ENCODE peak calls at places on chromosomes 5 and 9, in nine cellular contexts. One of them, this sample, is unnamed. For H3K4me1, the result is how much of the 10 kb centered on the place peaks cover.

GRCh38 chr9:114417511-114417910 is 29.7 kb upstream of the AKNA start:
- DNase-seq in fibroblast of lung: peak
- DNase-seq in breast epithelium: no peak
- DNase-seq in IMR-90: peak
- DNase-seq in GM23248: peak
- DNase-seq in ovary: no peak
- DNase-seq in adrenal gland: no peak
- DNase-seq in CD4-positive, CD25-positive, alpha-beta regulatory T cell: no peak
- DNase-seq in endothelial cell of umbilical vein: no peak
- DNase-seq in this sample: no peak

GRCh38 chr9:34996905-34997279 is 7.3 kb downstream of the DNAJB5 start:
- DNase-seq in fibroblast of lung: no peak
- DNase-seq in breast epithelium: no peak
- DNase-seq in IMR-90: no peak
- DNase-seq in GM23248: no peak
- DNase-seq in ovary: no peak
- DNase-seq in adrenal gland: no peak
- DNase-seq in CD4-positive, CD25-positive, alpha-beta regulatory T cell: no peak
- DNase-seq in endothelial cell of umbilical vein: no peak
- DNase-seq in this sample: no peak

GRCh38 chr5:175107865-175108264 is 336.1 kb downstream of the DRD1 start:
- DNase-seq in fibroblast of lung: no peak
- DNase-seq in breast epithelium: no peak
- DNase-seq in IMR-90: no peak
- DNase-seq in GM23248: no peak
- DNase-seq in ovary: no peak
- DNase-seq in adrenal gland: no peak
- DNase-seq in CD4-positive, CD25-positive, alpha-beta regulatory T cell: no peak
- DNase-seq in endothelial cell of umbilical vein: no peak
- DNase-seq in this sample: no peak

GRCh38 chr5:143016777-143017374 is 246.7 kb downstream of the ARHGAP26 start:
- DNase-seq in fibroblast of lung: peak
- DNase-seq in breast epithelium: no peak
- DNase-seq in IMR-90: peak
- DNase-seq in GM23248: peak
- DNase-seq in ovary: no peak
- DNase-seq in adrenal gland: peak
- DNase-seq in CD4-positive, CD25-positive, alpha-beta regulatory T cell: no peak
- DNase-seq in endothelial cell of umbilical vein: peak
- DNase-seq in this sample: peak

GRCh38 chr5:88452820-88453219 is 184.2 kb upstream of the TMEM161B start:
- DNase-seq in fibroblast of lung: peak
- DNase-seq in breast epithelium: no peak
- DNase-seq in IMR-90: peak
- DNase-seq in GM23248: peak
- DNase-seq in ovary: no peak
- DNase-seq in adrenal gland: no peak
- DNase-seq in CD4-positive, CD25-positive, alpha-beta regulatory T cell: no peak
- DNase-seq in endothelial cell of umbilical vein: no peak
- DNase-seq in this sample: no peak

GRCh38 chr9:125091121-125091520 is 52.2 kb downstream of the SCAI start:
- DNase-seq in fibroblast of lung: no peak
- DNase-seq in breast epithelium: no peak
- DNase-seq in IMR-90: no peak
- DNase-seq in GM23248: no peak
- DNase-seq in ovary: no peak
- DNase-seq in adrenal gland: no peak
- DNase-seq in CD4-positive, CD25-positive, alpha-beta regulatory T cell: no peak
- DNase-seq in endothelial cell of umbilical vein: no peak
- DNase-seq in this sample: no peak

GRCh38 chr9:89405832-89406231 is 87.5 kb downstream of the SECISBP2 start:
- DNase-seq in fibroblast of lung: no peak
- DNase-seq in breast epithelium: no peak
- DNase-seq in IMR-90: no peak
- DNase-seq in GM23248: no peak
- DNase-seq in ovary: no peak
- DNase-seq in adrenal gland: no peak
- DNase-seq in CD4-positive, CD25-positive, alpha-beta regulatory T cell: no peak
- DNase-seq in endothelial cell of umbilical vein: peak
- DNase-seq in this sample: no peak

GRCh38 chr9:87812375-87813118 is 70.1 kb upstream of the SPATA31E1 start:
- DNase-seq in fibroblast of lung: peak
- DNase-seq in breast epithelium: no peak
- DNase-seq in IMR-90: peak
- DNase-seq in GM23248: peak
- DNase-seq in ovary: no peak
- DNase-seq in adrenal gland: no peak
- DNase-seq in CD4-positive, CD25-positive, alpha-beta regulatory T cell: no peak
- DNase-seq in endothelial cell of umbilical vein: peak
- DNase-seq in this sample: peak

GRCh38 chr9:133978226-133979123 is 13.6 kb downstream of the VAV2 start:
- DNase-seq in fibroblast of lung: no peak
- DNase-seq in breast epithelium: no peak
- DNase-seq in IMR-90: no peak
- DNase-seq in GM23248: no peak
- DNase-seq in ovary: no peak
- DNase-seq in adrenal gland: no peak
- DNase-seq in CD4-positive, CD25-positive, alpha-beta regulatory T cell: no peak
- DNase-seq in endothelial cell of umbilical vein: no peak
- DNase-seq in this sample: no peak

GRCh38 chr9:132163457-132163875 is 1.6 kb downstream of the NTNG2 start:
- DNase-seq in fibroblast of lung: peak
- DNase-seq in breast epithelium: no peak
- DNase-seq in IMR-90: peak
- DNase-seq in GM23248: peak
- DNase-seq in ovary: no peak
- DNase-seq in adrenal gland: no peak
- DNase-seq in CD4-positive, CD25-positive, alpha-beta regulatory T cell: no peak
- DNase-seq in endothelial cell of umbilical vein: peak
- DNase-seq in this sample: no peak

GRCh38 chr9:114930063-114930812 is at the start of gene TNFSF8:
- DNase-seq in fibroblast of lung: no peak
- DNase-seq in breast epithelium: no peak
- DNase-seq in IMR-90: no peak
- DNase-seq in GM23248: no peak
- DNase-seq in ovary: no peak
- DNase-seq in adrenal gland: no peak
- DNase-seq in CD4-positive, CD25-positive, alpha-beta regulatory T cell: peak
- DNase-seq in endothelial cell of umbilical vein: no peak
- DNase-seq in this sample: no peak

GRCh38 chr5:117732264-117732663 is 1157.6 kb upstream of the SEMA6A start:
- DNase-seq in fibroblast of lung: no peak
- DNase-seq in breast epithelium: no peak
- DNase-seq in IMR-90: no peak
- DNase-seq in GM23248: no peak
- DNase-seq in ovary: no peak
- DNase-seq in adrenal gland: no peak
- DNase-seq in CD4-positive, CD25-positive, alpha-beta regulatory T cell: no peak
- DNase-seq in endothelial cell of umbilical vein: no peak
- DNase-seq in this sample: no peak

GRCh38 chr5:150317048-150318003 is 14.6 kb upstream of the ARSI start:
- DNase-seq in fibroblast of lung: peak
- DNase-seq in breast epithelium: no peak
- DNase-seq in IMR-90: peak
- DNase-seq in GM23248: peak
- DNase-seq in ovary: peak
- DNase-seq in adrenal gland: peak
- DNase-seq in CD4-positive, CD25-positive, alpha-beta regulatory T cell: no peak
- DNase-seq in endothelial cell of umbilical vein: peak
- DNase-seq in this sample: peak

GRCh38 chr9:75152416-75152815 is 64.1 kb downstream of the OSTF1 start:
- DNase-seq in fibroblast of lung: no peak
- DNase-seq in breast epithelium: no peak
- DNase-seq in IMR-90: peak
- DNase-seq in GM23248: no peak
- DNase-seq in ovary: no peak
- DNase-seq in adrenal gland: no peak
- DNase-seq in CD4-positive, CD25-positive, alpha-beta regulatory T cell: peak
- DNase-seq in endothelial cell of umbilical vein: no peak
- DNase-seq in this sample: no peak

GRCh38 chr9:89621031-89621430 is 16.2 kb downstream of the GADD45G start:
- DNase-seq in fibroblast of lung: no peak
- DNase-seq in breast epithelium: no peak
- DNase-seq in IMR-90: no peak
- DNase-seq in GM23248: no peak
- DNase-seq in ovary: no peak
- DNase-seq in adrenal gland: no peak
- DNase-seq in CD4-positive, CD25-positive, alpha-beta regulatory T cell: no peak
- DNase-seq in endothelial cell of umbilical vein: no peak
- DNase-seq in this sample: no peak

GRCh38 chr9:98503867-98504800 is 204.6 kb downstream of the GABBR2 start:
- DNase-seq in fibroblast of lung: no peak
- DNase-seq in breast epithelium: no peak
- DNase-seq in IMR-90: no peak
- DNase-seq in GM23248: no peak
- DNase-seq in ovary: no peak
- DNase-seq in adrenal gland: no peak
- DNase-seq in CD4-positive, CD25-positive, alpha-beta regulatory T cell: no peak
- DNase-seq in endothelial cell of umbilical vein: no peak
- DNase-seq in this sample: no peak

GRCh38 chr9:130936285-130937117 is 2.5 kb downstream of the FIBCD1 start:
- DNase-seq in fibroblast of lung: peak
- DNase-seq in breast epithelium: no peak
- DNase-seq in IMR-90: peak
- DNase-seq in GM23248: peak
- DNase-seq in ovary: peak
- DNase-seq in adrenal gland: peak
- DNase-seq in CD4-positive, CD25-positive, alpha-beta regulatory T cell: no peak
- DNase-seq in endothelial cell of umbilical vein: peak
- DNase-seq in this sample: peak

GRCh38 chr9:130937146-130938076 is 1.6 kb downstream of the FIBCD1 start:
- DNase-seq in fibroblast of lung: no peak
- DNase-seq in breast epithelium: no peak
- DNase-seq in IMR-90: no peak
- DNase-seq in GM23248: no peak
- DNase-seq in ovary: no peak
- DNase-seq in adrenal gland: no peak
- DNase-seq in CD4-positive, CD25-positive, alpha-beta regulatory T cell: no peak
- DNase-seq in endothelial cell of umbilical vein: no peak
- DNase-seq in this sample: no peak

GRCh38 chr9:130934702-130935659 is 4.1 kb downstream of the FIBCD1 start:
- DNase-seq in fibroblast of lung: no peak
- DNase-seq in breast epithelium: no peak
- DNase-seq in IMR-90: no peak
- DNase-seq in GM23248: no peak
- DNase-seq in ovary: no peak
- DNase-seq in adrenal gland: peak
- DNase-seq in CD4-positive, CD25-positive, alpha-beta regulatory T cell: no peak
- DNase-seq in endothelial cell of umbilical vein: no peak
- DNase-seq in this sample: no peak

GRCh38 chr9:130934246-130934645 is 4.8 kb downstream of the FIBCD1 start:
- DNase-seq in fibroblast of lung: no peak
- DNase-seq in breast epithelium: no peak
- DNase-seq in IMR-90: no peak
- DNase-seq in GM23248: no peak
- DNase-seq in ovary: no peak
- DNase-seq in adrenal gland: no peak
- DNase-seq in CD4-positive, CD25-positive, alpha-beta regulatory T cell: no peak
- DNase-seq in endothelial cell of umbilical vein: no peak
- DNase-seq in this sample: peak

DNA sequence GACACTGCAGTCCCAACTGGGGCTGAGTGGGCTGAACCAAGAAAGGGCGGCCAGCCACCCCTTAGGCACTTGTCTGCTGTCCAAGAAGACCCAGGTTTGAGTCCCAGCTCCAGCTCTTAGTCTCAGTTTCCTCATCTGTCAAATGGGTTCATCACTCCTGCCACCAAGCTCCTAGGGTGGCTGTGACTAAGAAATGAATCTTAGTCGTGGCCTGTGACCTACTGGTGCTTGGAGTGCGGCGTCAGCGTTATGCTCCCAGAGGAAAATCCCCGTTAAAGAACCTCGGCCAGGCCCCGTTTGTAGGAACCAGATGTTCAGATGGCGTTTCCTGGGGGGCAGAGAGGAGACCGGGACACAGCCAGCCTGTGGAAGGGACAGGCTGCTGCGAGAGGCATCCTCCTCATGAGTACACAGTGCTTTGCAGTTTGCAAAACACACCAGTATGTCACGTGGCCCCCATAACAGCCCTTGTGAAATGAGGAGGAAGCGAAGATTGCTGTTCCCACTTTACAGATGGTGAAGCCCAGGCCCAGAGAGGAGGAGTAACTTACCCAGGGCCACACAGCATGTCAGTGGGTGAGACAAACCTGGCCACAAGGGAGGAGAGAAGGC is 3.3 kb downstream of the FIBCD1 start:
- DNase-seq in fibroblast of lung: no peak
- DNase-seq in breast epithelium: no peak
- DNase-seq in IMR-90: peak
- DNase-seq in GM23248: no peak
- DNase-seq in ovary: no peak
- DNase-seq in adrenal gland: no peak
- DNase-seq in CD4-positive, CD25-positive, alpha-beta regulatory T cell: no peak
- DNase-seq in endothelial cell of umbilical vein: no peak
- DNase-seq in this sample: no peak
- H3K4me1 ChIP-seq in fibroblast of lung: under half
- H3K4me1 ChIP-seq in breast epithelium: under half
- H3K4me1 ChIP-seq in IMR-90: under half
- H3K4me1 ChIP-seq in GM23248: under half
- H3K4me1 ChIP-seq in ovary: under half
- H3K4me1 ChIP-seq in adrenal gland: under half
- H3K4me1 ChIP-seq in CD4-positive, CD25-positive, alpha-beta regulatory T cell: under half
- H3K4me1 ChIP-seq in endothelial cell of umbilical vein: under half
- H3K4me1 ChIP-seq in this sample: under half

GRCh38 chr5:153050496-153051179 is 439.8 kb upstream of the GRIA1 start:
- DNase-seq in fibroblast of lung: no peak
- DNase-seq in breast epithelium: no peak
- DNase-seq in IMR-90: no peak
- DNase-seq in GM23248: no peak
- DNase-seq in ovary: no peak
- DNase-seq in adrenal gland: no peak
- DNase-seq in CD4-positive, CD25-positive, alpha-beta regulatory T cell: no peak
- DNase-seq in endothelial cell of umbilical vein: no peak
- DNase-seq in this sample: no peak
- H3K4me1 ChIP-seq in fibroblast of lung: under half
- H3K4me1 ChIP-seq in breast epithelium: under half
- H3K4me1 ChIP-seq in IMR-90: under half
- H3K4me1 ChIP-seq in GM23248: under half
- H3K4me1 ChIP-seq in ovary: under half
- H3K4me1 ChIP-seq in adrenal gland: under half
- H3K4me1 ChIP-seq in CD4-positive, CD25-positive, alpha-beta regulatory T cell: under half
- H3K4me1 ChIP-seq in endothelial cell of umbilical vein: under half
- H3K4me1 ChIP-seq in this sample: under half

GRCh38 chr5:32805966-32806626 is 95.0 kb downstream of the NPR3 start:
- DNase-seq in fibroblast of lung: peak
- DNase-seq in breast epithelium: no peak
- DNase-seq in IMR-90: peak
- DNase-seq in GM23248: peak
- DNase-seq in ovary: no peak
- DNase-seq in adrenal gland: no peak
- DNase-seq in CD4-positive, CD25-positive, alpha-beta regulatory T cell: no peak
- DNase-seq in endothelial cell of umbilical vein: no peak
- DNase-seq in this sample: no peak
- H3K4me1 ChIP-seq in fibroblast of lung: under half
- H3K4me1 ChIP-seq in breast epithelium: under half
- H3K4me1 ChIP-seq in IMR-90: under half
- H3K4me1 ChIP-seq in GM23248: under half
- H3K4me1 ChIP-seq in ovary: under half
- H3K4me1 ChIP-seq in adrenal gland: under half
- H3K4me1 ChIP-seq in CD4-positive, CD25-positive, alpha-beta regulatory T cell: under half
- H3K4me1 ChIP-seq in endothelial cell of umbilical vein: under half
- H3K4me1 ChIP-seq in this sample: under half

GRCh38 chr5:172862165-172862801 is 28.2 kb downstream of the ERGIC1 start:
- DNase-seq in fibroblast of lung: peak
- DNase-seq in breast epithelium: no peak
- DNase-seq in IMR-90: peak
- DNase-seq in GM23248: no peak
- DNase-seq in ovary: no peak
- DNase-seq in adrenal gland: no peak
- DNase-seq in CD4-positive, CD25-positive, alpha-beta regulatory T cell: no peak
- DNase-seq in endothelial cell of umbilical vein: peak
- DNase-seq in this sample: no peak
- H3K4me1 ChIP-seq in fibroblast of lung: under half
- H3K4me1 ChIP-seq in breast epithelium: under half
- H3K4me1 ChIP-seq in IMR-90: under half
- H3K4me1 ChIP-seq in GM23248: half or more
- H3K4me1 ChIP-seq in ovary: under half
- H3K4me1 ChIP-seq in adrenal gland: half or more
- H3K4me1 ChIP-seq in CD4-positive, CD25-positive, alpha-beta regulatory T cell: under half
- H3K4me1 ChIP-seq in endothelial cell of umbilical vein: under half
- H3K4me1 ChIP-seq in this sample: under half

This sample was measured in BE2C.